ENCODE peak calls at places on chromosomes 16 and 17, in eight cellular contexts. One of them, this sample, is unnamed.

GRCh38 chr17:34368455-34369195 is 5.6 kb upstream of the CCL1 start:
- DNase-seq in cardiac muscle cell: no peak
- DNase-seq in H9: no peak
- DNase-seq in uterus: no peak
- DNase-seq in heart left ventricle: no peak
- DNase-seq in CD4-positive, CD25-positive, alpha-beta regulatory T cell: no peak
- DNase-seq in stomach: no peak
- DNase-seq in epithelial cell of prostate: no peak
- DNase-seq in this sample: no peak

GRCh38 chr16:68345351-68345810 is 34.6 kb downstream of the PRMT7 start:
- DNase-seq in stomach: no peak
- DNase-seq in epithelial cell of prostate: no peak
- DNase-seq in cardiac muscle cell: no peak
- DNase-seq in CD4-positive, CD25-positive, alpha-beta regulatory T cell: no peak
- DNase-seq in heart left ventricle: no peak
- DNase-seq in uterus: no peak
- DNase-seq in H9: no peak
- DNase-seq in this sample: peak; percentile 37

GRCh38 chr17:59504821-59505220 is 60.6 kb upstream of the DHX40 start:
- DNase-seq in heart left ventricle: no peak
- DNase-seq in uterus: no peak
- DNase-seq in stomach: no peak
- DNase-seq in H9: no peak
- DNase-seq in cardiac muscle cell: no peak
- DNase-seq in epithelial cell of prostate: no peak
- DNase-seq in CD4-positive, CD25-positive, alpha-beta regulatory T cell: no peak
- DNase-seq in this sample: no peak

GRCh38 chr17:43827596-43827995 is 5.3 kb downstream of the MPP3 start:
- DNase-seq in H9: no peak
- DNase-seq in heart left ventricle: no peak
- DNase-seq in CD4-positive, CD25-positive, alpha-beta regulatory T cell: no peak
- DNase-seq in uterus: no peak
- DNase-seq in cardiac muscle cell: no peak
- DNase-seq in stomach: no peak
- DNase-seq in epithelial cell of prostate: no peak
- DNase-seq in this sample: no peak

GRCh38 chr16:79770244-79771064 is 169.9 kb upstream of the MAF start:
- DNase-seq in H9: peak; percentile 92
- DNase-seq in heart left ventricle: peak; percentile 94
- DNase-seq in uterus: peak; percentile 91
- DNase-seq in cardiac muscle cell: peak; percentile 90
- DNase-seq in epithelial cell of prostate: peak; percentile 60
- DNase-seq in CD4-positive, CD25-positive, alpha-beta regulatory T cell: peak; percentile 84
- DNase-seq in stomach: peak; percentile 92
- DNase-seq in this sample: peak; percentile 96

GRCh38 chr16:17744903-17745581 is 274.3 kb upstream of the XYLT1 start:
- DNase-seq in epithelial cell of prostate: no peak
- DNase-seq in H9: peak; percentile 40
- DNase-seq in cardiac muscle cell: no peak
- DNase-seq in uterus: peak; percentile 34
- DNase-seq in CD4-positive, CD25-positive, alpha-beta regulatory T cell: no peak
- DNase-seq in stomach: no peak
- DNase-seq in heart left ventricle: no peak
- DNase-seq in this sample: no peak

GRCh38 chr17:49338883-49339282 is 23.2 kb downstream of the ZNF652 start:
- DNase-seq in cardiac muscle cell: no peak
- DNase-seq in uterus: no peak
- DNase-seq in epithelial cell of prostate: no peak
- DNase-seq in CD4-positive, CD25-positive, alpha-beta regulatory T cell: no peak
- DNase-seq in H9: no peak
- DNase-seq in heart left ventricle: no peak
- DNase-seq in stomach: no peak
- DNase-seq in this sample: no peak

GRCh38 chr17:81821603-81822311 is 11.3 kb downstream of the MCRIP1 start:
- DNase-seq in cardiac muscle cell: peak; percentile 58
- DNase-seq in CD4-positive, CD25-positive, alpha-beta regulatory T cell: peak; percentile 72
- DNase-seq in stomach: peak; percentile 96
- DNase-seq in uterus: peak; percentile 58
- DNase-seq in H9: peak; percentile 79
- DNase-seq in heart left ventricle: peak; percentile 90
- DNase-seq in epithelial cell of prostate: no peak
- DNase-seq in this sample: peak; percentile 94

GRCh38 chr17:59311051-59311468 is 20.4 kb upstream of the YPEL2 start:
- DNase-seq in epithelial cell of prostate: no peak
- DNase-seq in H9: peak; percentile 57
- DNase-seq in heart left ventricle: no peak
- DNase-seq in stomach: peak; percentile 43
- DNase-seq in cardiac muscle cell: peak; percentile 67
- DNase-seq in CD4-positive, CD25-positive, alpha-beta regulatory T cell: peak; percentile 80
- DNase-seq in uterus: peak; percentile 38
- DNase-seq in this sample: no peak

GRCh38 chr16:80806957-80807356 is 2.6 kb upstream of the CDYL2 start:
- DNase-seq in stomach: no peak
- DNase-seq in heart left ventricle: no peak
- DNase-seq in uterus: no peak
- DNase-seq in cardiac muscle cell: peak; percentile 43
- DNase-seq in CD4-positive, CD25-positive, alpha-beta regulatory T cell: peak; percentile 90
- DNase-seq in H9: no peak
- DNase-seq in epithelial cell of prostate: peak; percentile 83
- DNase-seq in this sample: no peak

GRCh38 chr16:76932541-76933211 is 258.3 kb upstream of the MON1B start:
- DNase-seq in heart left ventricle: no peak
- DNase-seq in uterus: no peak
- DNase-seq in stomach: no peak
- DNase-seq in epithelial cell of prostate: no peak
- DNase-seq in cardiac muscle cell: peak; percentile 22
- DNase-seq in CD4-positive, CD25-positive, alpha-beta regulatory T cell: peak; percentile 1
- DNase-seq in H9: no peak
- DNase-seq in this sample: no peak

GRCh38 chr16:87185313-87185712 is 131.9 kb downstream of the C16orf95 start:
- DNase-seq in H9: no peak
- DNase-seq in uterus: no peak
- DNase-seq in epithelial cell of prostate: no peak
- DNase-seq in heart left ventricle: no peak
- DNase-seq in cardiac muscle cell: no peak
- DNase-seq in stomach: no peak
- DNase-seq in CD4-positive, CD25-positive, alpha-beta regulatory T cell: no peak
- DNase-seq in this sample: no peak

GRCh38 chr16:84367750-84368320 is 503 bp upstream of the ATP2C2 start:
- DNase-seq in H9: no peak
- DNase-seq in heart left ventricle: no peak
- DNase-seq in epithelial cell of prostate: no peak
- DNase-seq in cardiac muscle cell: no peak
- DNase-seq in uterus: no peak
- DNase-seq in stomach: peak; percentile 44
- DNase-seq in CD4-positive, CD25-positive, alpha-beta regulatory T cell: no peak
- DNase-seq in this sample: no peak

GRCh38 chr16:15770512-15770911 is 86.3 kb downstream of the MYH11 start:
- DNase-seq in cardiac muscle cell: peak; percentile 92
- DNase-seq in CD4-positive, CD25-positive, alpha-beta regulatory T cell: no peak
- DNase-seq in epithelial cell of prostate: no peak
- DNase-seq in heart left ventricle: no peak
- DNase-seq in stomach: no peak
- DNase-seq in uterus: no peak
- DNase-seq in H9: no peak
- DNase-seq in this sample: no peak

GRCh38 chr17:3889613-3890012 is 3.2 kb downstream of the CAMKK1 start:
- DNase-seq in H9: no peak
- DNase-seq in heart left ventricle: no peak
- DNase-seq in epithelial cell of prostate: no peak
- DNase-seq in stomach: no peak
- DNase-seq in CD4-positive, CD25-positive, alpha-beta regulatory T cell: no peak
- DNase-seq in uterus: no peak
- DNase-seq in cardiac muscle cell: no peak
- DNase-seq in this sample: no peak
- H3K27ac ChIP-seq in H9: no peak overlapping the region
- H3K27ac ChIP-seq in heart left ventricle: peak overlapping the region; percentile 73
- H3K27ac ChIP-seq in epithelial cell of prostate: no peak overlapping the region
- H3K27ac ChIP-seq in stomach: peak overlapping the region; percentile 83
- H3K27ac ChIP-seq in CD4-positive, CD25-positive, alpha-beta regulatory T cell: no peak overlapping the region
- H3K27ac ChIP-seq in uterus: peak overlapping the region; percentile 96
- H3K27ac ChIP-seq in cardiac muscle cell: no peak overlapping the region
- H3K27ac ChIP-seq in this sample: no peak overlapping the region

GRCh38 chr16:48538746-48539484 is 71.1 kb downstream of the N4BP1 start:
- DNase-seq in cardiac muscle cell: no peak
- DNase-seq in uterus: no peak
- DNase-seq in stomach: no peak
- DNase-seq in heart left ventricle: no peak
- DNase-seq in CD4-positive, CD25-positive, alpha-beta regulatory T cell: no peak
- DNase-seq in H9: no peak
- DNase-seq in epithelial cell of prostate: no peak
- DNase-seq in this sample: peak; percentile 37
- H3K27ac ChIP-seq in cardiac muscle cell: peak overlapping the region; percentile 39
- H3K27ac ChIP-seq in uterus: peak overlapping the region; percentile 75
- H3K27ac ChIP-seq in stomach: peak overlapping the region; percentile 53
- H3K27ac ChIP-seq in heart left ventricle: peak overlapping the region; percentile 38
- H3K27ac ChIP-seq in CD4-positive, CD25-positive, alpha-beta regulatory T cell: no peak overlapping the region
- H3K27ac ChIP-seq in H9: no peak overlapping the region
- H3K27ac ChIP-seq in epithelial cell of prostate: peak overlapping the region; percentile 74
- H3K27ac ChIP-seq in this sample: no peak overlapping the region

DNA sequence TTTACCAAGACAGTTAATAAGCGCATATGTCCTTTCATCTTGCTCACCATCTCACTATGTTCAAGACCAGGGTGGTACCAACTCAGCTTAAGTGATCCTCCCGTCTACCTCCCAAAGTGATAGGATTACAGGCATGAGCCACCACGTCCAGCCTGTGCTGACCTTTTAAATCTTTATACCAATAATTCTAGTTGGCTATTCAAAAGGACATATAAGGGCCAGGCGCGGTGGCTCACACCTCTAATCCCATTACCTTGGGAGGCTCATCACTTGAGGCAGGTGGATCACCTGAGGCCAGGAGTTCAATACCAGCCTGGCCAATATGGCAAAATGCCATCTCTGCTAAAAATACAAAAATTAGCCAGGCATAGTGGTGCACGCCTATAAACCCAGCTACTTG is 2.4 kb downstream of the CEP95 start:
- DNase-seq in cardiac muscle cell: no peak
- DNase-seq in H9: no peak
- DNase-seq in epithelial cell of prostate: no peak
- DNase-seq in heart left ventricle: no peak
- DNase-seq in CD4-positive, CD25-positive, alpha-beta regulatory T cell: no peak
- DNase-seq in uterus: no peak
- DNase-seq in stomach: no peak
- DNase-seq in this sample: no peak
- H3K27ac ChIP-seq in cardiac muscle cell: no peak overlapping the region
- H3K27ac ChIP-seq in H9: no peak overlapping the region
- H3K27ac ChIP-seq in epithelial cell of prostate: no peak overlapping the region
- H3K27ac ChIP-seq in heart left ventricle: no peak overlapping the region
- H3K27ac ChIP-seq in CD4-positive, CD25-positive, alpha-beta regulatory T cell: no peak overlapping the region
- H3K27ac ChIP-seq in uterus: no peak overlapping the region
- H3K27ac ChIP-seq in stomach: no peak overlapping the region
- H3K27ac ChIP-seq in this sample: no peak overlapping the region

DNA sequence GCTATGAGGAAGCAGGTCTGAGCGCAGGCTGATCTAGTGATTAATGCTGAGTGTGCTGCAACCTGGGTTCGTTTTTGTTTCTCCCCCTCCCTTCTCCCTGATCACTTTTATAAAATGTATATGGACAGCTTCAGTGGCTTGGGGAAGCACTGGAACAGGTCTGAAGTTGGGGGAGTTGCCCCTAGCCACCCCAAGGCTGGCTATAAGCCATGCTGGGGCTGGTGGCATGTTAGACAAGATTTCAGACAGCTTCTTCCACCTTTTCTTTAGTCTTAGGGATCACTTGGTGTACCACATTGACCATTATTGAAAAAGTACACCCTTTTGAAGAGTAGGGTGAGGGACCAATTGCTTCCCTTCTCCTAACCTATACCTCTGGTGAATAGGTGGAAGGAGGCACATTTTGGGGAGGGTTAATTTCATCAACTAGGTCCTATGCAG is 3.8 kb upstream of the VAC14 start:
- DNase-seq in epithelial cell of prostate: peak; percentile 16
- DNase-seq in cardiac muscle cell: no peak
- DNase-seq in uterus: no peak
- DNase-seq in stomach: no peak
- DNase-seq in CD4-positive, CD25-positive, alpha-beta regulatory T cell: no peak
- DNase-seq in heart left ventricle: no peak
- DNase-seq in H9: no peak
- DNase-seq in this sample: no peak
- H3K27ac ChIP-seq in epithelial cell of prostate: peak overlapping the region; percentile 97
- H3K27ac ChIP-seq in cardiac muscle cell: no peak overlapping the region
- H3K27ac ChIP-seq in uterus: no peak overlapping the region
- H3K27ac ChIP-seq in stomach: no peak overlapping the region
- H3K27ac ChIP-seq in CD4-positive, CD25-positive, alpha-beta regulatory T cell: no peak overlapping the region
- H3K27ac ChIP-seq in heart left ventricle: no peak overlapping the region
- H3K27ac ChIP-seq in H9: no peak overlapping the region
- H3K27ac ChIP-seq in this sample: no peak overlapping the region

DNA sequence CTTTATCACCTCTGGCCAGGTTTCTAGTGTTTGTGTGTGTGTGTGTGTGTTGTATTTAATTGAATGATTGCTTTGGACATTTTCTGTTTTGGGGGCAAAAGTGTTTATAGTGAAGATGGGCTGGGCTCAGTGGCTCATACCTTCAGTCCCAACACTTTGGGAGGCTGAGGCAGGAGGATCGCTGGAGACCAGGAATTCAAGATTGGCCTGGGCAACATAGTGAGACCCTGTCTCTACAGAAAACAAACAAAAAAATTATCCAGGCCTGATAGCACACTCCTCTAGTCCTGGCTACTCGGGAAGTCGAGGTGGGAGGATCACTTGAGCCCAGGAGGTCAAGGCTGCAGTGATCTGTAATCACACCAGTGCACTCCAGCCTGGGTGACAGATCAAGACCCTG is 37.5 kb downstream of the RPA1 start:
- DNase-seq in cardiac muscle cell: no peak
- DNase-seq in stomach: no peak
- DNase-seq in CD4-positive, CD25-positive, alpha-beta regulatory T cell: no peak
- DNase-seq in H9: no peak
- DNase-seq in heart left ventricle: no peak
- DNase-seq in uterus: no peak
- DNase-seq in epithelial cell of prostate: no peak
- DNase-seq in this sample: no peak
- H3K27ac ChIP-seq in cardiac muscle cell: no peak overlapping the region
- H3K27ac ChIP-seq in stomach: no peak overlapping the region
- H3K27ac ChIP-seq in CD4-positive, CD25-positive, alpha-beta regulatory T cell: no peak overlapping the region
- H3K27ac ChIP-seq in H9: no peak overlapping the region
- H3K27ac ChIP-seq in heart left ventricle: no peak overlapping the region
- H3K27ac ChIP-seq in uterus: no peak overlapping the region
- H3K27ac ChIP-seq in epithelial cell of prostate: no peak overlapping the region
- H3K27ac ChIP-seq in this sample: no peak overlapping the region

This sample was measured in kidney.